ENCODE peak calls at places on chromosomes 6 and 20, in five cellular contexts. F is testis, Q is coronary artery, K is pancreas, A is epithelial cell of esophagus. L is an unnamed sample.

GRCh38 chr20:25286917-25287316 is 39.0 kb downstream of the PYGB start:
- DNase-seq in F (no peak), Q (no peak), K (peak; percentile 40), A (no peak), L (no peak)

GRCh38 chr6:53926505-53926904 is 131.7 kb downstream of the LRRC1 start:
- DNase-seq in F (no peak), Q (no peak), K (no peak), A (peak; percentile 68), L (no peak)

GRCh38 chr6:127190552-127190951 is 72.1 kb downstream of the RSPO3 start:
- DNase-seq in F (no peak), Q (no peak), K (no peak), A (peak; percentile 37), L (no peak)

GRCh38 chr20:50122763-50123162 is 9.8 kb upstream of the UBE2V1 start:
- DNase-seq in F (no peak), Q (no peak), K (no peak), A (no peak), L (no peak)

GRCh38 chr6:82589509-82590206 is 226.0 kb downstream of the TPBG start:
- DNase-seq in F (no peak), Q (no peak), K (no peak), A (peak; percentile 67), L (peak; percentile 75)

GRCh38 chr6:30006170-30007131 is 54.6 kb upstream of the POLR1H start:
- DNase-seq in F (peak; percentile 58), Q (no peak), K (peak; percentile 73), A (no peak), L (peak; percentile 60)

GRCh38 chr6:7243188-7243942 is 69.6 kb downstream of the SSR1 start:
- DNase-seq in F (peak; percentile 65), Q (no peak), K (no peak), A (peak; percentile 63), L (peak; percentile 84)

GRCh38 chr6:27726620-27727023 is 185.6 kb downstream of the OR2B2 start:
- DNase-seq in F (peak; percentile 30), Q (no peak), K (no peak), A (peak; percentile 55), L (peak; percentile 77)

GRCh38 chr20:59178983-59179595 is 15.5 kb downstream of the ZNF831 start:
- DNase-seq in F (no peak), Q (no peak), K (no peak), A (no peak), L (peak; percentile 41)

GRCh38 chr6:87798393-87799278 is 96.6 kb upstream of the AKIRIN2 start:
- DNase-seq in F (no peak), Q (no peak), K (no peak), A (no peak), L (no peak)

GRCh38 chr20:37202267-37202943 is 23.1 kb upstream of the MROH8 start:
- DNase-seq in F (peak; percentile 57), Q (no peak), K (no peak), A (peak; percentile 87), L (peak; percentile 71)

GRCh38 chr6:46990031-46990644 is 52.0 kb downstream of the ADGRF1 start:
- DNase-seq in F (peak; percentile 30), Q (no peak), K (no peak), A (no peak), L (no peak)

GRCh38 chr6:85461806-85462185 is 11.9 kb downstream of the NT5E start:
- DNase-seq in F (no peak), Q (no peak), K (no peak), A (no peak), L (peak; percentile 33)

GRCh38 chr6:44338228-44339122 is 4.0 kb upstream of the SPATS1 start:
- DNase-seq in F (peak; percentile 71), Q (no peak), K (peak; percentile 50), A (peak; percentile 74), L (peak; percentile 92)

GRCh38 chr6:51788121-51788520 is 299.3 kb downstream of the PKHD1 start:
- DNase-seq in F (no peak), Q (no peak), K (no peak), A (no peak), L (no peak)

GRCh38 chr6:71080793-71081192 is 123.9 kb upstream of the B3GAT2 start:
- DNase-seq in F (no peak), Q (no peak), K (no peak), A (peak; percentile 30), L (no peak)

GRCh38 chr6:40293109-40293823 is 293.9 kb downstream of the LRFN2 start:
- DNase-seq in F (no peak), Q (no peak), K (no peak), A (no peak), L (peak; percentile 53)

GRCh38 chr6:104796031-104796785 is 63.5 kb downstream of the HACE1 start:
- DNase-seq in F (no peak), Q (no peak), K (no peak), A (no peak), L (no peak)

GRCh38 chr20:47453167-47453782 is 48.4 kb upstream of the NCOA3 start:
- DNase-seq in F (no peak), Q (no peak), K (no peak), A (peak; percentile 95), L (no peak)

GRCh38 chr20:24395151-24395550 is 74.3 kb upstream of the SYNDIG1 start:
- DNase-seq in F (no peak), Q (peak; percentile 67), K (no peak), A (no peak), L (no peak)

GRCh38 chr6:51719297-51719696 is 368.1 kb downstream of the PKHD1 start:
- DNase-seq in F (no peak), Q (no peak), K (no peak), A (no peak), L (no peak)

GRCh38 chr6:53020005-53020744 is 25.1 kb upstream of the GSTA4 start:
- DNase-seq in F (no peak), Q (no peak), K (no peak), A (no peak), L (no peak)

GRCh38 chr6:77466055-77467028 is 3.1 kb upstream of the HTR1B start:
- DNase-seq in F (peak; percentile 85), Q (no peak), K (peak; percentile 57), A (peak; percentile 75), L (peak; percentile 87)

GRCh38 chr6:141415896-141416295 is 716.8 kb upstream of the GJE1 start:
- DNase-seq in F (no peak), Q (no peak), K (no peak), A (peak; percentile 7), L (no peak)

GRCh38 chr6:46129301-46129633 is 522 bp upstream of the ENPP4 start:
- DNase-seq in F (no peak), Q (no peak), K (no peak), A (peak; percentile 48), L (no peak)

GRCh38 chr20:48617481-48617880 is 210.3 kb downstream of the PREX1 start:
- DNase-seq in F (no peak), Q (no peak), K (no peak), A (no peak), L (no peak)

GRCh38 chr6:49269190-49269589 is 193.9 kb downstream of the MMUT start:
- DNase-seq in F (no peak), Q (no peak), K (no peak), A (peak; percentile 69), L (no peak)

GRCh38 chr20:13717631-13718044 is 67.1 kb downstream of the ESF1 start:
- DNase-seq in F (no peak), Q (no peak), K (no peak), A (no peak), L (no peak)

GRCh38 chr6:155187994-155188706 is 75.7 kb upstream of the CLDN20 start:
- DNase-seq in F (no peak), Q (no peak), K (no peak), A (peak; percentile 17), L (no peak)

GRCh38 chr6:155186052-155186658 is 77.7 kb upstream of the CLDN20 start:
- DNase-seq in F (no peak), Q (no peak), K (no peak), A (peak; percentile 32), L (peak; percentile 67)

GRCh38 chr6:155190667-155191066 is 73.1 kb upstream of the CLDN20 start:
- DNase-seq in F (no peak), Q (no peak), K (no peak), A (no peak), L (no peak)

GRCh38 chr6:155187096-155187495 is 76.7 kb upstream of the CLDN20 start:
- DNase-seq in F (no peak), Q (no peak), K (no peak), A (no peak), L (no peak)

GRCh38 chr6:155188707-155189496 is 74.9 kb upstream of the CLDN20 start:
- DNase-seq in F (no peak), Q (no peak), K (no peak), A (peak; percentile 77), L (no peak)
- H3K4me3 ChIP-seq in F (no peak overlapping the region), Q (no peak overlapping the region), K (no peak overlapping the region), A (no peak overlapping the region), L (no peak overlapping the region)

GRCh38 chr6:130912451-130912850 is 85.2 kb downstream of the SMLR1 start:
- DNase-seq in F (no peak), Q (no peak), K (no peak), A (no peak), L (no peak)

GRCh38 chr6:130908188-130908587 is 81.0 kb downstream of the SMLR1 start:
- DNase-seq in F (no peak), Q (no peak), K (no peak), A (no peak), L (no peak)

GRCh38 chr6:130907687-130908086 is 80.5 kb downstream of the SMLR1 start:
- DNase-seq in F (no peak), Q (no peak), K (no peak), A (no peak), L (no peak)

DNA sequence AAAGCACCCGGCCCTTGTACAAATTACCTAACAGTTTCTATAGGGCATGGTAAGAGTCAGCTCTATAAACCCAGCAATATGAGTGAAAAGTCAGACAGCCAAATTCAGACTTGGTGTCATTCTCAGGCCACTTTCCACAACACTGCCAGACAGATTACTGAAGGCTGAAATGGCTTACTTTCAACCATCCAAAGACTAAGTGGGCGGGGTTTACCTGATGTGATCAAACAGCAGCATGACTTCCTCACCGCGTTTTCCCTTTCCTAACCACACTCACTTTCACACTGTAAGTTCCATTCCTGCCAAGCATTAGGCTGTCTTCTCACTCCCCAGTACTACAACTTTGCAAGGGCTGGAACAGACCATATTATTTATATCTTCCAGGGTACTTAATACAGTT is 85.9 kb downstream of the SMLR1 start:
- DNase-seq in F (no peak), Q (no peak), K (no peak), A (peak; percentile 23), L (no peak)
- H3K4me3 ChIP-seq in F (no peak overlapping the region), Q (no peak overlapping the region), K (no peak overlapping the region), A (no peak overlapping the region), L (no peak overlapping the region)

GRCh38 chr20:3405139-3405538 is 2.3 kb downstream of the DNAAF9 start:
- DNase-seq in F (no peak), Q (no peak), K (no peak), A (peak; percentile 87), L (no peak)

GRCh38 chr20:3404402-3404801 is 3.1 kb downstream of the DNAAF9 start:
- DNase-seq in F (no peak), Q (no peak), K (no peak), A (no peak), L (no peak)

GRCh38 chr20:3406481-3407425 is 716 bp downstream of the DNAAF9 start:
- DNase-seq in F (peak; percentile 54), Q (no peak), K (peak; percentile 41), A (peak; percentile 50), L (peak; percentile 64)

GRCh38 chr20:3407426-3408250 is at the start of gene DNAAF9:
- DNase-seq in F (peak; percentile 82), Q (peak; percentile 86), K (peak; percentile 86), A (peak; percentile 95), L (peak; percentile 92)

GRCh38 chr20:3405696-3406358 is 1.6 kb downstream of the DNAAF9 start:
- DNase-seq in F (no peak), Q (no peak), K (no peak), A (no peak), L (no peak)
- H3K4me3 ChIP-seq in F (no peak overlapping the region), Q (peak overlapping the region; percentile 80), K (peak overlapping the region; percentile 75), A (peak overlapping the region; percentile 77), L (peak overlapping the region; percentile 97)

GRCh38 chr6:21664263-21665081 is 70.9 kb downstream of the SOX4 start:
- DNase-seq in F (peak; percentile 62), Q (no peak), K (peak; percentile 53), A (peak; percentile 32), L (peak; percentile 91)
- H3K4me3 ChIP-seq in F (peak overlapping the region; percentile 27), Q (peak overlapping the region; percentile 86), K (peak overlapping the region; percentile 4), A (peak overlapping the region; percentile 46), L (peak overlapping the region; percentile 97)

L was measured in endodermal cell.